ENCODE peak calls at places on chromosomes 6 and 20, in seven cellular contexts. W is HCT116, L is GM23248, U is GM23338, E is neural progenitor cell, I is PC-3, S is MM.1S. O is an unnamed sample.

GRCh38 chr6:44263357-44264100 is 1.8 kb downstream of the NFKBIE start:
- DNase-seq in W (no peak), L (no peak), U (peak), E (no peak), I (no peak), S (peak), O (peak)

GRCh38 chr6:166626177-166627038 is 643 bp downstream of the RPS6KA2 start:
- DNase-seq in W (no peak), L (peak), U (peak), E (peak), I (peak), S (peak), O (peak)

GRCh38 chr20:36093025-36093803 is 61.3 kb upstream of the EPB41L1 start:
- DNase-seq in W (no peak), L (peak), U (no peak), E (peak), I (peak), S (no peak), O (peak)

GRCh38 chr6:156994215-156995076 is 217.3 kb downstream of the ARID1B start:
- DNase-seq in W (no peak), L (no peak), U (no peak), E (no peak), I (peak), S (no peak), O (peak)

GRCh38 chr6:2714359-2714895 is 36.3 kb downstream of the MYLK4 start:
- DNase-seq in W (no peak), L (peak), U (no peak), E (no peak), I (peak), S (no peak), O (no peak)

GRCh38 chr6:107571354-107571753 is 81.4 kb downstream of the SOBP start:
- DNase-seq in W (no peak), L (no peak), U (no peak), E (no peak), I (no peak), S (no peak), O (no peak)

GRCh38 chr20:59577037-59577808 is 27.1 kb upstream of the PHACTR3 start:
- DNase-seq in W (no peak), L (no peak), U (peak), E (peak), I (no peak), S (no peak), O (no peak)

GRCh38 chr20:44714701-44715494 is at the start of gene CCN5:
- DNase-seq in W (peak), L (peak), U (no peak), E (no peak), I (peak), S (no peak), O (peak)

GRCh38 chr20:47438464-47439381 is 63.0 kb upstream of the NCOA3 start:
- DNase-seq in W (peak), L (no peak), U (peak), E (no peak), I (peak), S (no peak), O (peak)

GRCh38 chr6:113530769-113531168 is 326.4 kb upstream of the MARCKS start:
- DNase-seq in W (no peak), L (peak), U (no peak), E (no peak), I (peak), S (no peak), O (peak)

GRCh38 chr20:7741866-7742265 is 198.4 kb downstream of the HAO1 start:
- DNase-seq in W (no peak), L (no peak), U (no peak), E (no peak), I (peak), S (no peak), O (no peak)

GRCh38 chr6:111805511-111806181 is 67.6 kb downstream of the FYN start:
- DNase-seq in W (no peak), L (peak), U (no peak), E (peak), I (peak), S (no peak), O (no peak)

GRCh38 chr6:165117121-165117520 is 192.3 kb downstream of the C6orf118 start:
- DNase-seq in W (no peak), L (peak), U (no peak), E (no peak), I (no peak), S (no peak), O (no peak)

GRCh38 chr20:6492396-6493055 is 275.0 kb upstream of the BMP2 start:
- DNase-seq in W (no peak), L (no peak), U (peak), E (no peak), I (peak), S (peak), O (peak)

GRCh38 chr6:28543671-28544131 is 18.0 kb downstream of the GPX5 start:
- DNase-seq in W (no peak), L (peak), U (peak), E (peak), I (no peak), S (no peak), O (peak)

GRCh38 chr20:3163099-3164042 is 3.7 kb upstream of the FASTKD5 start:
- DNase-seq in W (no peak), L (no peak), U (no peak), E (no peak), I (no peak), S (no peak), O (no peak)

GRCh38 chr6:73519943-73520687 is 717 bp downstream of the EEF1A1 start:
- DNase-seq in W (no peak), L (peak), U (peak), E (peak), I (peak), S (peak), O (peak)

GRCh38 chr6:13589801-13590200 is 15.4 kb downstream of the SIRT5 start:
- DNase-seq in W (no peak), L (no peak), U (no peak), E (no peak), I (no peak), S (no peak), O (no peak)
- TF ChIP-seq EZH2phosphoT487 in W (no peak), L (no peak), U (no peak), E (no peak), I (no peak), S (no peak), O (no peak)

GRCh38 chr6:71139249-71139648 is 149.4 kb upstream of the OGFRL1 start:
- DNase-seq in W (no peak), L (no peak), U (no peak), E (no peak), I (peak), S (no peak), O (no peak)
- TF ChIP-seq EZH2 in W (no peak), L (no peak), U (no peak), E (no peak), I (no peak), S (no peak), O (no peak)

GRCh38 chr6:106381871-106382270 is 21.4 kb downstream of the CRYBG1 start:
- DNase-seq in W (no peak), L (peak), U (peak), E (no peak), I (peak), S (peak), O (no peak)
- TF ChIP-seq EZH2phosphoT487 in W (no peak), L (no peak), U (no peak), E (no peak), I (no peak), S (no peak), O (no peak)

GRCh38 chr6:163834226-163834970 is 419.9 kb downstream of the QKI start:
- DNase-seq in W (no peak), L (no peak), U (peak), E (no peak), I (no peak), S (no peak), O (no peak)
- TF ChIP-seq EZH2 in W (no peak), L (no peak), U (no peak), E (no peak), I (no peak), S (no peak), O (no peak)

GRCh38 chr6:144550392-144550791 is 265.3 kb downstream of the UTRN start:
- DNase-seq in W (no peak), L (no peak), U (no peak), E (no peak), I (no peak), S (no peak), O (no peak)

GRCh38 chr6:144559865-144560603 is 274.9 kb downstream of the UTRN start:
- DNase-seq in W (no peak), L (peak), U (no peak), E (no peak), I (no peak), S (no peak), O (peak)

GRCh38 chr6:144551339-144551738 is 266.2 kb downstream of the UTRN start:
- DNase-seq in W (no peak), L (no peak), U (no peak), E (no peak), I (no peak), S (no peak), O (no peak)

DNA sequence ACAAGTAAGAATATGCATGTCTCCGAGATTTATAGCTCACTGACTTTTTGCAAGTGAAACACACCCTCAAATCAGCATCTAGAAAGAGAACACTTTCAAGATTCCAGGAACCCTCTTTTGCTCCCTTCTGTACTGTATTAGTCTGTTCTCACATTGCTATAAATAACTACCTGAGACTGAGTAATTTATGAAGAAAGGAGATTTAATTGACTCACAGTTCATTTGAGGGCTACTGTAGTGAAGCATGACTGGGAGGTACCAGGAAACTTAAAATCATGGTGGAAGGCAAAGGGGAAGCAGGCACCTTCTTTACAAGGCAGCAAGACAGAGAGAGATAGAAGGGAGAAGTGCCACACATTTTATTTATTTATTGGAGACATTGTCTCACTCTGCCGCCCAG is 269.9 kb downstream of the UTRN start:
- DNase-seq in W (no peak), L (no peak), U (no peak), E (no peak), I (no peak), S (no peak), O (no peak)
- TF ChIP-seq EZH2phosphoT487 in W (no peak), L (no peak), U (no peak), E (no peak), I (no peak), S (no peak), O (no peak)

DNA sequence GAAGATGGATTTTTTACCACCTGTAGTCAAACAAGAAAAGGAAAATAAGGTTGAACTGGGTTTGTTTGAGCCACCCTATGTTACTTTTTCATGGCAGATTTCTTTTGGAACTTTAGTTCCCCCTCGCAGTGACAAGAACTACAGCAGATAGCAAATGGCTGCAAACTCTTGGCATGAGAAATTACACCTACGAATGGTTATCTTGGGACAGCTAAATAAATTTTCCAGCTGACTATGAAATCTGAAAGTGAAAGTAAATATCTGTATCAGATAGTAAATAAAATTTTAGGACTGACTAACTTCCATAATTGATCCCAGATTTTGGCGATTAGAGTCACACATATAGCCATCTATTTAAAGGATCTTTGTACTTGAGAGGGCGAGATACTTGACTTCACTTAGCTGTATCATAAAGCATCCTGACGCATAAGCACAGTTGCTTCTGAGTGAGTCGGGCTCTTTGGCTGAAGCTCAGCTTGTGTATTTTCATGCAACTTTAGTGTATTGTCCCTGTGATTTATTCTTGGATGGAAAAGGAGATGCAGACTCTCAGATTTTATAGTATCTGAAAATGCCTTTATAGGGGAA is 125.3 kb upstream of the B3GAT2 start:
- DNase-seq in W (no peak), L (peak), U (no peak), E (no peak), I (no peak), S (no peak), O (no peak)
- TF ChIP-seq EZH2 in W (no peak), L (no peak), U (no peak), E (no peak), I (no peak), S (no peak), O (no peak)

DNA sequence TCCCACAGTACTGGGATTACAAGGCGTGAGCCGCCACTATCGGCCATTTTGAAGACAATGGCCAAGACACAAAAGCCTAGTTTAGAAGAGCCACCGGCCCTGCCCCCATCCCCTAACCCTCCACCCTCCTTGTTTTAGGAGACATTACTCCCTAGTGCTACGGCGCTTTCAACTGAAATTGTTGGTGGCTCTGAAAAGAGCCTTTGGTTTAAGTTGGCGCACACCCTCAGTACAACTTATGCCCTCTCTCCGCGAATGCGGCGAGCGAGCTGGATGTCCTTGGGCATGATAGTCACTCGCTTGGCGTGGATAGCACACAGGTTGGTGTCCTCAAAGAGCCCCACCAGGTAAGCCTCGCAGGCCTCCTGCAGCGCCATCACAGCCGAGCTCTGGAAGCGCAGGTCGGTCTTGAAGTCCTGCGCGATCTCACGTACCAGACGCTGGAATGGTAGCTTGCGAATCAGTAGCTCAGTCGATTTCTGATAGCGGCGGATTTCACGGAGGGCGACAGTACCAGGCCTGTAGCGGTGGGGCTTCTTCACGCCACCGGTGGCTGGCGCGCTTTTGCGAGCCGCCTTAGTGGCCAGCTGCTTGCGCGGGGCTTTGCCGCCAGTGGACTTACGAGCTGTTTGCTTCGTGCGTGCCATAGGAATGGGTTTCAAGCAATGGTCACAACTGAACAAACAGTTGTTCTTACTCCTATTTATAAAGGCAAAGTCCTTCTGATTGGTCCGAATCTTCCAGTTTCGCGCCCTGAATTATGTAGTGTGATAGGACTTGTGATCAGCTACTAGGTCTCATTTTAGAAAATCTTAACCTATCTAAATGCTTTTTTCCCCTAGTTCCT is 114.8 kb upstream of the BTN3A2 start:
- DNase-seq in W (no peak), L (peak), U (peak), E (peak), I (peak), S (peak), O (peak)
- TF ChIP-seq EZH2phosphoT487 in W (no peak), L (no peak), U (no peak), E (no peak), I (no peak), S (no peak), O (no peak)

DNA sequence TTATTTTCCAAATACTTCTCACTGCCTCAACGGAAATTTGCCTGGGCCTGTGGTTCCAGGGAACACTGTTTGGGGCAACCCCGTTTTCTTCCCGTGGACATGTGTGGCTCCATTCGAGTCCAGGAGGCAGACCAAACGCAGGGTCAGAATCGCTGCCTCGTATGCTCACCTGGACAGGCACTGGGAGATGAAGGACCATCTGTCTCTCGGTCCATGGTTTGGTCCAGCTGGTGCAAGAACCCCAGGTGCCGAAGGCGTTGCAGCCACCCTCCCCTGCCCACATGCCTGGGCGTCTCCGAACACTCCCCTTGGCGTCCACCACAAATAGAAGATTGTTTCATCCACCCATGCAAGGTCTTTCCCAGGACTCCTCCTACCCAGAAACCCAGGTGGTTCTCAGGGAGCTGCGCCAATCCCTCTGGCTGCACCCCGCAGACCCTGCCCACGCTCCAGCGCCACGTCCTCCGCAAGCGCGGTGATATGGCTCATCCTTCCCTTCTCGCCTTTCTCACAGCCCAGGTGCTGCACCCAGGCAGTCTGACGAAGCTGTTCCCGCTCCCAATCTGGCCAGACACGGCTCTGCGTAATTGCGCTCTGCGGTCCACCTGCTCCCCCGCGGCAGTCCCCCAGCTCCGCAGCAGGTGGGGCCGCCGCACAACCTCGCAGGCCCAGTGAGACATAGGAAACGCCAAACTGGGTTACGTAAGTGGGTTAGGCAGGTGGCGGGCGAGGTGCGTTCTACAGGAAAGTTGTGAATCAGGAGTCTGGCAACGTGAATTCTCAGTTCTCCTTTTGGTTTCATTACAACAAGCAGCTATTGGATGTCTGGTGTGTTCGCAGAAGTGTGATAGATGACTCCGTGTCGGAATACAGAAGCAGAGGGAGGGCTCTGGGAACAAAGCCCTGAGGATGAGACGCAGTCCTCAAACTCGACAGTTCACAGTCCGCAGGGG is 146.2 kb upstream of the ECI2 start:
- DNase-seq in W (no peak), L (peak), U (peak), E (peak), I (peak), S (peak), O (peak)
- TF ChIP-seq EZH2 in W (no peak), L (no peak), U (no peak), E (no peak), I (no peak), S (no peak), O (no peak)

GRCh38 chr20:57433658-57434389 is 42.6 kb downstream of the RBM38 start:
- DNase-seq in W (no peak), L (no peak), U (no peak), E (no peak), I (no peak), S (no peak), O (no peak)

GRCh38 chr20:57431539-57431835 is 40.3 kb downstream of the RBM38 start:
- DNase-seq in W (no peak), L (no peak), U (no peak), E (no peak), I (no peak), S (no peak), O (no peak)

GRCh38 chr20:57434390-57434700 is 43.1 kb downstream of the RBM38 start:
- DNase-seq in W (no peak), L (no peak), U (no peak), E (peak), I (no peak), S (no peak), O (no peak)

GRCh38 chr20:57432480-57432873 is 41.3 kb downstream of the RBM38 start:
- DNase-seq in W (no peak), L (no peak), U (no peak), E (no peak), I (no peak), S (no peak), O (no peak)

GRCh38 chr20:57432874-57433491 is 41.8 kb downstream of the RBM38 start:
- DNase-seq in W (no peak), L (peak), U (no peak), E (no peak), I (peak), S (peak), O (no peak)
- TF ChIP-seq EZH2phosphoT487 in W (no peak), L (no peak), U (no peak), E (no peak), I (no peak), S (no peak), O (no peak)

GRCh38 chr6:31717499-31718222 is 2.5 kb downstream of the LY6G6D start:
- DNase-seq in W (no peak), L (no peak), U (peak), E (peak), I (peak), S (no peak), O (peak)
- TF ChIP-seq EZH2 in W (no peak), L (no peak), U (no peak), E (no peak), I (no peak), S (no peak), O (no peak)